ENCODE peak calls at places on chromosomes 16 and 17, in six cellular contexts. O is mammary epithelial cell; J is stimulated activated CD4-positive, alpha-beta T cell treated with anti-CD3 and anti-CD28 coated beads, TNF-alpha, amount 100 ng/mL, for 1 hour; F is hippocampal formation; H is fibroblast of villous mesenchyme; K is HAP-1. N is an unnamed sample.

GRCh38 chr17:8991514-8992285 is 26.2 kb upstream of the PIK3R5 start:
- DNase-seq in O (peak), J (peak), F (peak), H (peak), K (peak), N (peak)

GRCh38 chr16:71459510-71459909 is 2.5 kb downstream of the ZNF23 start:
- DNase-seq in O (no peak), J (no peak), F (no peak), H (peak), K (no peak), N (no peak)

GRCh38 chr17:38563362-38564253 is 42.1 kb downstream of the SRCIN1 start:
- DNase-seq in O (no peak), J (no peak), F (no peak), H (no peak), K (no peak), N (no peak)

GRCh38 chr16:58419241-58420012 is 27.2 kb downstream of the GINS3 start:
- DNase-seq in O (no peak), J (no peak), F (no peak), H (no peak), K (no peak), N (no peak)

GRCh38 chr16:87850009-87851006 is 19.0 kb downstream of the SLC7A5 start:
- DNase-seq in O (no peak), J (peak), F (peak), H (peak), K (no peak), N (peak)

GRCh38 chr16:56683424-56684162 is 1.3 kb downstream of the MT1X start:
- DNase-seq in O (no peak), J (no peak), F (no peak), H (no peak), K (no peak), N (no peak)

GRCh38 chr17:75090871-75091854 is 3.4 kb downstream of the SLC16A5 start:
- DNase-seq in O (no peak), J (no peak), F (no peak), H (no peak), K (no peak), N (no peak)

GRCh38 chr17:40960144-40960543 is 6.6 kb downstream of the KRT39 start:
- DNase-seq in O (no peak), J (no peak), F (no peak), H (peak), K (no peak), N (peak)

GRCh38 chr17:20825539-20825938 is 217.3 kb downstream of the USP22 start:
- DNase-seq in O (no peak), J (no peak), F (no peak), H (peak), K (peak), N (no peak)

GRCh38 chr16:57846078-57846697 is 43.9 kb upstream of the KIFC3 start:
- DNase-seq in O (no peak), J (no peak), F (no peak), H (no peak), K (no peak), N (no peak)

GRCh38 chr17:50055426-50056216 is at the start of gene ITGA3:
- DNase-seq in O (peak), J (peak), F (peak), H (peak), K (peak), N (peak)

GRCh38 chr17:43033947-43034622 is 9.1 kb downstream of the RND2 start:
- DNase-seq in O (no peak), J (no peak), F (no peak), H (no peak), K (peak), N (no peak)

N was measured in epithelial cell of esophagus.